ENCODE peak calls at places on chromosomes 4 and X, in nine cellular contexts. L, D, B, U, P, I, V, J and H are unnamed samples.
A peak's percentile ranks its signal among the peaks of the same experiment; 100 is the strongest.

GRCh38 chrX:153549231-153549630 is 31.8 kb downstream of the ATP2B3 start:
- DNase-seq in L (no peak), D (no peak), B (no peak), U (no peak), P (no peak), I (no peak), V (no peak), J (no peak), H (no peak)

GRCh38 chrX:29661290-29661689 is 554.1 kb upstream of the MAGEB2 start:
- DNase-seq in L (no peak), D (peak; percentile 44), B (no peak), U (no peak), P (no peak), I (peak; percentile 83), V (no peak), J (no peak), H (no peak)

GRCh38 chr4:24594887-24595286 is 10.5 kb upstream of the DHX15 start:
- DNase-seq in L (no peak), D (peak; percentile 27), B (no peak), U (no peak), P (no peak), I (peak; percentile 56), V (no peak), J (no peak), H (no peak)

GRCh38 chr4:131316086-131316485 is 1833.0 kb upstream of the PCDH10 start:
- DNase-seq in L (no peak), D (peak; percentile 18), B (no peak), U (no peak), P (no peak), I (no peak), V (no peak), J (no peak), H (no peak)

GRCh38 chr4:70654605-70655011 is 11.7 kb downstream of the JCHAIN start:
- DNase-seq in L (no peak), D (no peak), B (no peak), U (no peak), P (no peak), I (peak; percentile 23), V (no peak), J (no peak), H (no peak)

GRCh38 chr4:78369691-78370090 is 181.9 kb upstream of the ANXA3 start:
- DNase-seq in L (no peak), D (peak; percentile 52), B (peak; percentile 86), U (no peak), P (peak; percentile 33), I (peak; percentile 42), V (no peak), J (no peak), H (no peak)

GRCh38 chr4:113603926-113604325 is 157.6 kb downstream of the CAMK2D start:
- DNase-seq in L (no peak), D (no peak), B (no peak), U (no peak), P (no peak), I (peak; percentile 77), V (no peak), J (no peak), H (no peak)

GRCh38 chr4:13546855-13547562 is 2.7 kb upstream of the NKX3-2 start:
- DNase-seq in L (no peak), D (peak; percentile 32), B (no peak), U (no peak), P (no peak), I (no peak), V (no peak), J (no peak), H (no peak)

GRCh38 chr4:99235955-99236354 is 16.9 kb upstream of the ADH6 start:
- DNase-seq in L (no peak), D (no peak), B (no peak), U (no peak), P (no peak), I (no peak), V (no peak), J (no peak), H (no peak)

GRCh38 chr4:152500308-152500707 is 35.6 kb downstream of the FBXW7 start:
- DNase-seq in L (no peak), D (no peak), B (no peak), U (no peak), P (no peak), I (no peak), V (no peak), J (no peak), H (no peak)

GRCh38 chr4:40280586-40280985 is 54.5 kb upstream of the CHRNA9 start:
- DNase-seq in L (no peak), D (no peak), B (no peak), U (no peak), P (no peak), I (no peak), V (no peak), J (no peak), H (no peak)

GRCh38 chr4:177699365-177700213 is 257.4 kb upstream of the AGA start:
- DNase-seq in L (no peak), D (peak; percentile 68), B (no peak), U (no peak), P (no peak), I (peak; percentile 80), V (no peak), J (no peak), H (peak; percentile 11)

GRCh38 chr4:32249040-32249439 is 1528.9 kb downstream of the PCDH7 start:
- DNase-seq in L (no peak), D (no peak), B (no peak), U (no peak), P (no peak), I (no peak), V (no peak), J (no peak), H (no peak)

GRCh38 chrX:44470816-44471215 is 71.8 kb downstream of the FUNDC1 start:
- DNase-seq in L (no peak), D (no peak), B (no peak), U (no peak), P (no peak), I (no peak), V (no peak), J (no peak), H (no peak)

DNA sequence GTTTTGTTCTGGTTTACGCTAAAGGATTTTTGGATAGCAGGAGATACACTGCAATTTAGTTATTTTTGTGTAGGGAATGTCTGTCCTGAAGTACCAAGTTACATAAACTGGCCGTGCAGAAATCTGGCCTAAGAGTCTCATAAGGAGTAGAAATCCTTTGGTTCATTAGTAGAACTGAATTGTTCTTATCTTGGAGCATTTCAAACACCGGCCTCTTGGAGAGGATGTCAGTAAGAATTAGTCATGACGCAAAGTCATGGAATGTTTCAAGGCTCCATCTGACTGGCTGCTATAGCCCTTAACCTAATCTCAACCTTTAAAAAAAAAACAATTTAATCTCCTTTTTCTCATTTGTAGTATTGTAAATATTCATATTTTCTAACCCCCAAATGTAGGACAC is 15.2 kb downstream of the PDLIM3 start:
- DNase-seq in L (no peak), D (no peak), B (no peak), U (no peak), P (no peak), I (peak; percentile 88), V (no peak), J (no peak), H (no peak)
- H3K27ac ChIP-seq in L (no peak overlapping the region), D (no peak overlapping the region), B (no peak overlapping the region), U (no peak overlapping the region), P (no peak overlapping the region), I (no peak overlapping the region), V (peak overlapping the region; percentile 72), J (peak overlapping the region; percentile 37), H (no peak overlapping the region)

GRCh38 chr4:26490111-26490979 is at the start of gene CCKAR:
- DNase-seq in L (no peak), D (no peak), B (no peak), U (no peak), P (no peak), I (peak; percentile 33), V (no peak), J (no peak), H (no peak)

GRCh38 chr4:26485684-26486083 is 4.6 kb downstream of the CCKAR start:
- DNase-seq in L (no peak), D (no peak), B (peak; percentile 55), U (no peak), P (no peak), I (no peak), V (no peak), J (no peak), H (no peak)

GRCh38 chr4:26490980-26491284 is 648 bp upstream of the CCKAR start:
- DNase-seq in L (no peak), D (no peak), B (no peak), U (no peak), P (no peak), I (no peak), V (no peak), J (no peak), H (no peak)

GRCh38 chr4:26491449-26492170 is 1.3 kb upstream of the CCKAR start:
- DNase-seq in L (no peak), D (peak; percentile 9), B (no peak), U (no peak), P (no peak), I (no peak), V (no peak), J (no peak), H (no peak)

DNA sequence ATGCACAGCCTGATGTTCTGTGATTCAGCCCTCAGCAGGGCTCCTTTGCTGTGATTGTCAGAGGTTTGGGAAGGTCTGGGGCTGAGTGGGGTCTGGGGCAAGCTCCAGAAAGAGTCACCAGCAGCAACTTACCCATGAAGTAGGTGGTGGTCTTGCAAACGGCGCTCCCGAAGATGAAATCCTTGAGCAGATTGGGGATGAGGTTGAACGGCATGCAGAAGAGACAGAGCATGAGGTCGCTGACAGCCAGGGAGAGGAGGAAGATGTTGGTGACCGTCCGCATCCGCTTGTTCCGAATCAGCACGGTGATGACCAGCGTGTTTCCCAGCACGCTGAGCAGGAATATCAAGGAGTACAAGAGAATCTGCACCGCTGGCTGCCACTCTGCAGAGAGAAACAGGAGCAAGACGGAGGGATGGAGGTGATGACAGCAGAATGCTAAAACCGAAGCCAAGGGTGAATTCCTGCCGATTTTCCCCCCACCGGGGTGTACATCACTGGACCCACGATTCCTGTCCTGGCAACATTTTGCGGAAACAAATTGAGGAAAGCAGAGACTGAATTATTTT is 1.1 kb downstream of the CCKAR start:
- DNase-seq in L (no peak), D (no peak), B (no peak), U (no peak), P (no peak), I (no peak), V (peak; percentile 57), J (no peak), H (no peak)
- H3K27ac ChIP-seq in L (no peak overlapping the region), D (no peak overlapping the region), B (no peak overlapping the region), U (no peak overlapping the region), P (no peak overlapping the region), I (no peak overlapping the region), V (no peak overlapping the region), J (no peak overlapping the region), H (no peak overlapping the region)

GRCh38 chr4:87524456-87524855 is 4.7 kb downstream of the SPARCL1 start:
- DNase-seq in L (no peak), D (no peak), B (no peak), U (no peak), P (no peak), I (peak; percentile 65), V (no peak), J (no peak), H (no peak)
- H3K27ac ChIP-seq in L (peak overlapping the region; percentile 89), D (no peak overlapping the region), B (no peak overlapping the region), U (no peak overlapping the region), P (no peak overlapping the region), I (no peak overlapping the region), V (peak overlapping the region; percentile 87), J (peak overlapping the region; percentile 84), H (peak overlapping the region; percentile 54)

DNA sequence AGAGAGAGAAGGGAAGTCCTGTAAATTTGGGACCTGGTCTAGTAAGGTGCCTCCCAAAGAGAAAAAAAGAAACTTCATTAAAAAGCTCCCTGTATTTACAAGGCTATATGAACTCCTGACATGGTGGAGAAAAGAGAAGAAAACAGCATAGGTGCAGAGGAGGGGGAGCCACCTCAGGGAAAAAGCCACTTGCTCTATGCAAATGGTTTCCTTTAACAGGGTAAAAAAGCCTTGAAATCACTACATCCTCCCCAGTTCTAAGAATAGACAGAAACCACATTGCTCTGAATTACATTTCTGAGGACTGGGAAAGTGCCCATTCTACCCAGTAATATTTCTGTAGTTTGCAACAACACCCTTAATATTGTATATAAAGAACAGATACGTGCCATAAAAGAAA is 165.5 kb downstream of the KLF8 start:
- DNase-seq in L (no peak), D (no peak), B (no peak), U (no peak), P (no peak), I (no peak), V (no peak), J (no peak), H (no peak)
- H3K27ac ChIP-seq in L (no peak overlapping the region), D (no peak overlapping the region), B (no peak overlapping the region), U (no peak overlapping the region), P (no peak overlapping the region), I (no peak overlapping the region), V (no peak overlapping the region), J (no peak overlapping the region), H (no peak overlapping the region)